ENCODE peak calls at places on chromosome 19, in eight cellular contexts. One of them, this sample, is unnamed. For H3K36me3, the result is how much of the 10 kb centered on the place peaks cover.

GRCh38 chr19:45884682-45885555 is 1.0 kb downstream of the IRF2BP1 start:
- DNase-seq in heart right ventricle: no peak
- DNase-seq in body of pancreas: no peak
- DNase-seq in uterus: no peak
- DNase-seq in breast epithelium: no peak
- DNase-seq in SJSA1: no peak
- DNase-seq in CD4-positive, CD25-positive, alpha-beta regulatory T cell: no peak
- DNase-seq in BJ: no peak
- DNase-seq in this sample: no peak

GRCh38 chr19:4473708-4474503 is 1.8 kb downstream of the HDGFL2 start:
- DNase-seq in heart right ventricle: no peak
- DNase-seq in body of pancreas: no peak
- DNase-seq in uterus: no peak
- DNase-seq in breast epithelium: no peak
- DNase-seq in SJSA1: no peak
- DNase-seq in CD4-positive, CD25-positive, alpha-beta regulatory T cell: no peak
- DNase-seq in BJ: no peak
- DNase-seq in this sample: peak

GRCh38 chr19:33387351-33388230 is 14.1 kb downstream of the CEBPG start:
- DNase-seq in heart right ventricle: no peak
- DNase-seq in body of pancreas: no peak
- DNase-seq in uterus: no peak
- DNase-seq in breast epithelium: peak
- DNase-seq in SJSA1: no peak
- DNase-seq in CD4-positive, CD25-positive, alpha-beta regulatory T cell: no peak
- DNase-seq in BJ: no peak
- DNase-seq in this sample: no peak

GRCh38 chr19:37926711-37927110 is 19.7 kb downstream of the SIPA1L3 start:
- DNase-seq in heart right ventricle: no peak
- DNase-seq in body of pancreas: no peak
- DNase-seq in uterus: no peak
- DNase-seq in breast epithelium: no peak
- DNase-seq in SJSA1: no peak
- DNase-seq in CD4-positive, CD25-positive, alpha-beta regulatory T cell: no peak
- DNase-seq in BJ: no peak
- DNase-seq in this sample: peak

GRCh38 chr19:28039677-28040381 is 1173.1 kb downstream of the UQCRFS1 start:
- DNase-seq in heart right ventricle: no peak
- DNase-seq in body of pancreas: peak
- DNase-seq in uterus: no peak
- DNase-seq in breast epithelium: no peak
- DNase-seq in SJSA1: no peak
- DNase-seq in CD4-positive, CD25-positive, alpha-beta regulatory T cell: no peak
- DNase-seq in BJ: no peak
- DNase-seq in this sample: no peak

GRCh38 chr19:2190848-2191455 is 27.2 kb downstream of the DOT1L start:
- DNase-seq in heart right ventricle: no peak
- DNase-seq in body of pancreas: no peak
- DNase-seq in uterus: no peak
- DNase-seq in breast epithelium: no peak
- DNase-seq in SJSA1: no peak
- DNase-seq in CD4-positive, CD25-positive, alpha-beta regulatory T cell: no peak
- DNase-seq in BJ: no peak
- DNase-seq in this sample: no peak

GRCh38 chr19:3440082-3440481 is 40.2 kb downstream of the SMIM24 start:
- DNase-seq in heart right ventricle: no peak
- DNase-seq in body of pancreas: peak
- DNase-seq in uterus: no peak
- DNase-seq in breast epithelium: no peak
- DNase-seq in SJSA1: no peak
- DNase-seq in CD4-positive, CD25-positive, alpha-beta regulatory T cell: peak
- DNase-seq in BJ: no peak
- DNase-seq in this sample: peak

GRCh38 chr19:41421314-41421713 is 5.9 kb downstream of the B3GNT8 start:
- DNase-seq in heart right ventricle: no peak
- DNase-seq in body of pancreas: no peak
- DNase-seq in uterus: no peak
- DNase-seq in breast epithelium: no peak
- DNase-seq in SJSA1: no peak
- DNase-seq in CD4-positive, CD25-positive, alpha-beta regulatory T cell: no peak
- DNase-seq in BJ: no peak
- DNase-seq in this sample: no peak

GRCh38 chr19:6765738-6766356 is 1.4 kb downstream of the SH2D3A start:
- DNase-seq in heart right ventricle: no peak
- DNase-seq in body of pancreas: peak
- DNase-seq in uterus: no peak
- DNase-seq in breast epithelium: peak
- DNase-seq in SJSA1: no peak
- DNase-seq in CD4-positive, CD25-positive, alpha-beta regulatory T cell: no peak
- DNase-seq in BJ: no peak
- DNase-seq in this sample: no peak

GRCh38 chr19:6768236-6768785 is 1.1 kb upstream of the SH2D3A start:
- DNase-seq in heart right ventricle: no peak
- DNase-seq in body of pancreas: no peak
- DNase-seq in uterus: no peak
- DNase-seq in breast epithelium: no peak
- DNase-seq in SJSA1: no peak
- DNase-seq in CD4-positive, CD25-positive, alpha-beta regulatory T cell: no peak
- DNase-seq in BJ: no peak
- DNase-seq in this sample: no peak

GRCh38 chr19:6767357-6768235 is at the start of gene SH2D3A:
- DNase-seq in heart right ventricle: peak
- DNase-seq in body of pancreas: peak
- DNase-seq in uterus: peak
- DNase-seq in breast epithelium: peak
- DNase-seq in SJSA1: no peak
- DNase-seq in CD4-positive, CD25-positive, alpha-beta regulatory T cell: peak
- DNase-seq in BJ: no peak
- DNase-seq in this sample: peak

GRCh38 chr19:6766357-6767080 is 716 bp downstream of the SH2D3A start:
- DNase-seq in heart right ventricle: no peak
- DNase-seq in body of pancreas: no peak
- DNase-seq in uterus: no peak
- DNase-seq in breast epithelium: no peak
- DNase-seq in SJSA1: no peak
- DNase-seq in CD4-positive, CD25-positive, alpha-beta regulatory T cell: no peak
- DNase-seq in BJ: no peak
- DNase-seq in this sample: no peak

GRCh38 chr19:6767081-6767356 is 216 bp downstream of the SH2D3A start:
- DNase-seq in heart right ventricle: no peak
- DNase-seq in body of pancreas: no peak
- DNase-seq in uterus: no peak
- DNase-seq in breast epithelium: no peak
- DNase-seq in SJSA1: no peak
- DNase-seq in CD4-positive, CD25-positive, alpha-beta regulatory T cell: no peak
- DNase-seq in BJ: no peak
- DNase-seq in this sample: peak
- H3K36me3 ChIP-seq in heart right ventricle: under half
- H3K36me3 ChIP-seq in body of pancreas: under half
- H3K36me3 ChIP-seq in uterus: under half
- H3K36me3 ChIP-seq in breast epithelium: under half
- H3K36me3 ChIP-seq in SJSA1: under half
- H3K36me3 ChIP-seq in CD4-positive, CD25-positive, alpha-beta regulatory T cell: under half
- H3K36me3 ChIP-seq in BJ: under half
- H3K36me3 ChIP-seq in this sample: under half

DNA sequence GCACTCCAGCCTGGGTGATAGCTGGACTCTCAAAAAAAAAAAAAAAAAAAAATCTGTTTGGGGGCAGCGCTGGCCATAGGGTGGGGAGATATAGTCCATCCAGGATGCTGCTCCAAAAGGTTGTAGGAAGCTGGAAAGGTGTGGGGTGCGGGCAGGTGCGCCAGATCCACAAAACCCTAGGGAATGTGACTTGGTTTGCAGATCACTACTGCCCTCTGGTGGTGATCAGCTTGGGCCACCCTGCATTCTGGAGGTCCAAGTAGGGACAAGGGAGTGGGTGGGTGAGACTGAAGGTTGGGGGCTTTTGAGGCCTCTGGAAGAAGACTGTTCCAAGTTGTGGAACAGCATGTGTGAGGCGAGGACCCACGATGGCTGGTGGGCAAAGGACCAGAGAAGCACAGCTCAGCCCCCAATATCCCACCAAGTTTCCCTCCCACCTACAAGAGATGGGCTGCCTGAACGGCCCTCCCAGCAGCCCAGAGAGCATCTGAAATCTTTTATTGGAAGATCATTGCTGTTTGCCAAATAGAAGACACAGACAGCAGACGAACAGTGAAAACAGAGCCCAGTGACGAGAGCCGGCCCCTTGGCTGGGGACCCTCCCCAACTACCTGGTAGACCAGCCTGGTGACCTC is 10.4 kb upstream of the TYK2 start:
- DNase-seq in heart right ventricle: peak
- DNase-seq in body of pancreas: peak
- DNase-seq in uterus: peak
- DNase-seq in breast epithelium: peak
- DNase-seq in SJSA1: peak
- DNase-seq in CD4-positive, CD25-positive, alpha-beta regulatory T cell: peak
- DNase-seq in BJ: no peak
- DNase-seq in this sample: peak
- H3K36me3 ChIP-seq in heart right ventricle: under half
- H3K36me3 ChIP-seq in body of pancreas: under half
- H3K36me3 ChIP-seq in uterus: under half
- H3K36me3 ChIP-seq in breast epithelium: under half
- H3K36me3 ChIP-seq in SJSA1: half or more
- H3K36me3 ChIP-seq in CD4-positive, CD25-positive, alpha-beta regulatory T cell: under half
- H3K36me3 ChIP-seq in BJ: under half
- H3K36me3 ChIP-seq in this sample: under half

GRCh38 chr19:36059180-36059910 is 4.6 kb downstream of the WDR62 start:
- DNase-seq in heart right ventricle: no peak
- DNase-seq in body of pancreas: no peak
- DNase-seq in uterus: no peak
- DNase-seq in breast epithelium: no peak
- DNase-seq in SJSA1: no peak
- DNase-seq in CD4-positive, CD25-positive, alpha-beta regulatory T cell: no peak
- DNase-seq in BJ: no peak
- DNase-seq in this sample: no peak
- H3K36me3 ChIP-seq in heart right ventricle: under half
- H3K36me3 ChIP-seq in body of pancreas: under half
- H3K36me3 ChIP-seq in uterus: under half
- H3K36me3 ChIP-seq in breast epithelium: under half
- H3K36me3 ChIP-seq in SJSA1: half or more
- H3K36me3 ChIP-seq in CD4-positive, CD25-positive, alpha-beta regulatory T cell: under half
- H3K36me3 ChIP-seq in BJ: under half
- H3K36me3 ChIP-seq in this sample: under half

GRCh38 chr19:7965259-7965841 is 21.9 kb upstream of the TIMM44 start:
- DNase-seq in heart right ventricle: no peak
- DNase-seq in body of pancreas: no peak
- DNase-seq in uterus: no peak
- DNase-seq in breast epithelium: no peak
- DNase-seq in SJSA1: no peak
- DNase-seq in CD4-positive, CD25-positive, alpha-beta regulatory T cell: no peak
- DNase-seq in BJ: no peak
- DNase-seq in this sample: no peak
- H3K36me3 ChIP-seq in heart right ventricle: under half
- H3K36me3 ChIP-seq in body of pancreas: under half
- H3K36me3 ChIP-seq in uterus: under half
- H3K36me3 ChIP-seq in breast epithelium: under half
- H3K36me3 ChIP-seq in SJSA1: half or more
- H3K36me3 ChIP-seq in CD4-positive, CD25-positive, alpha-beta regulatory T cell: half or more
- H3K36me3 ChIP-seq in BJ: under half
- H3K36me3 ChIP-seq in this sample: under half

GRCh38 chr19:15453906-15454305 is 4.2 kb upstream of the WIZ start:
- DNase-seq in heart right ventricle: no peak
- DNase-seq in body of pancreas: no peak
- DNase-seq in uterus: no peak
- DNase-seq in breast epithelium: no peak
- DNase-seq in SJSA1: no peak
- DNase-seq in CD4-positive, CD25-positive, alpha-beta regulatory T cell: no peak
- DNase-seq in BJ: no peak
- DNase-seq in this sample: no peak

GRCh38 chr19:15455996-15456395 is 6.2 kb upstream of the WIZ start:
- DNase-seq in heart right ventricle: no peak
- DNase-seq in body of pancreas: no peak
- DNase-seq in uterus: no peak
- DNase-seq in breast epithelium: no peak
- DNase-seq in SJSA1: no peak
- DNase-seq in CD4-positive, CD25-positive, alpha-beta regulatory T cell: no peak
- DNase-seq in BJ: no peak
- DNase-seq in this sample: no peak

GRCh38 chr19:15452111-15453047 is 2.6 kb upstream of the WIZ start:
- DNase-seq in heart right ventricle: peak
- DNase-seq in body of pancreas: peak
- DNase-seq in uterus: peak
- DNase-seq in breast epithelium: peak
- DNase-seq in SJSA1: peak
- DNase-seq in CD4-positive, CD25-positive, alpha-beta regulatory T cell: no peak
- DNase-seq in BJ: peak
- DNase-seq in this sample: peak

GRCh38 chr19:15453091-15453498 is 3.3 kb upstream of the WIZ start:
- DNase-seq in heart right ventricle: no peak
- DNase-seq in body of pancreas: peak
- DNase-seq in uterus: no peak
- DNase-seq in breast epithelium: no peak
- DNase-seq in SJSA1: no peak
- DNase-seq in CD4-positive, CD25-positive, alpha-beta regulatory T cell: no peak
- DNase-seq in BJ: no peak
- DNase-seq in this sample: no peak

GRCh38 chr19:15454371-15454800 is 4.6 kb upstream of the WIZ start:
- DNase-seq in heart right ventricle: no peak
- DNase-seq in body of pancreas: peak
- DNase-seq in uterus: no peak
- DNase-seq in breast epithelium: no peak
- DNase-seq in SJSA1: no peak
- DNase-seq in CD4-positive, CD25-positive, alpha-beta regulatory T cell: no peak
- DNase-seq in BJ: no peak
- DNase-seq in this sample: no peak
- H3K36me3 ChIP-seq in heart right ventricle: under half
- H3K36me3 ChIP-seq in body of pancreas: under half
- H3K36me3 ChIP-seq in uterus: under half
- H3K36me3 ChIP-seq in breast epithelium: under half
- H3K36me3 ChIP-seq in SJSA1: under half
- H3K36me3 ChIP-seq in CD4-positive, CD25-positive, alpha-beta regulatory T cell: half or more
- H3K36me3 ChIP-seq in BJ: under half
- H3K36me3 ChIP-seq in this sample: under half

DNA sequence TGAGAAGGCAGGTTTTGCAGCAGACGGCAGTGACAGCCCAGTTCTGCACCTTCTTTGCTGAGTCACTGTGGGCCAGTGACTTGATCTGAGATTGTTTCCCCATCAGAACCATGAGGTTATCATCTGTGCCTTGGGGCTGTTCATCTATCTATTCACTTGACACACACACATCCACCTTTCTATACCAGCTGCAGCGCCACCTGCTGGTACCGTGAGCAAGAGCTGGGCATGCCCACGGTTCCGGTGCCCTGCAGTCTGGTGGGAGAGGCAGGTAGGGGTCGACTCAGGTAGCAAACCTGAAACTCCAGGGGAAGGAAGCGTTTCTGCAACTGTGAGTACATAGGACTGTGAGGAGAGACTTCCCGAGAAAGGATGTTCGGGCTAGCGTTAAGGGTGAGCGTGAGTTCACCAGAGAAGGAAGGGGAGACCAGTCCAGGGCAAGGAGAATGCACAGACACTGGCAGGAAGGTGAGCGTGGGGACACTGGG is 7.5 kb upstream of the LIN7B start:
- DNase-seq in heart right ventricle: no peak
- DNase-seq in body of pancreas: peak
- DNase-seq in uterus: no peak
- DNase-seq in breast epithelium: no peak
- DNase-seq in SJSA1: no peak
- DNase-seq in CD4-positive, CD25-positive, alpha-beta regulatory T cell: peak
- DNase-seq in BJ: no peak
- DNase-seq in this sample: peak
- H3K36me3 ChIP-seq in heart right ventricle: under half
- H3K36me3 ChIP-seq in body of pancreas: under half
- H3K36me3 ChIP-seq in uterus: under half
- H3K36me3 ChIP-seq in breast epithelium: under half
- H3K36me3 ChIP-seq in SJSA1: half or more
- H3K36me3 ChIP-seq in CD4-positive, CD25-positive, alpha-beta regulatory T cell: under half
- H3K36me3 ChIP-seq in BJ: under half
- H3K36me3 ChIP-seq in this sample: half or more

GRCh38 chr19:18008814-18009213 is 844 bp downstream of the ARRDC2 start:
- DNase-seq in heart right ventricle: no peak
- DNase-seq in body of pancreas: no peak
- DNase-seq in uterus: no peak
- DNase-seq in breast epithelium: no peak
- DNase-seq in SJSA1: no peak
- DNase-seq in CD4-positive, CD25-positive, alpha-beta regulatory T cell: no peak
- DNase-seq in BJ: no peak
- DNase-seq in this sample: no peak
- H3K36me3 ChIP-seq in heart right ventricle: under half
- H3K36me3 ChIP-seq in body of pancreas: under half
- H3K36me3 ChIP-seq in uterus: under half
- H3K36me3 ChIP-seq in breast epithelium: under half
- H3K36me3 ChIP-seq in SJSA1: half or more
- H3K36me3 ChIP-seq in CD4-positive, CD25-positive, alpha-beta regulatory T cell: half or more
- H3K36me3 ChIP-seq in BJ: under half
- H3K36me3 ChIP-seq in this sample: under half